ENCODE peak calls at places on chromosomes 4 and X, in ten cellular contexts. One of them, this sample, is unnamed. For H3K4me1, the result is how much of the 10 kb centered on the place peaks cover.

GRCh38 chr4:36737691-36738090 is 456.3 kb downstream of the DTHD1 start:
- DNase-seq in body of pancreas: no peak
- DNase-seq in colonic mucosa: no peak
- DNase-seq in lower lobe of right lung: no peak
- DNase-seq in pancreas: no peak
- DNase-seq in fibroblast of lung: no peak
- DNase-seq in Panc1: no peak
- DNase-seq in breast epithelium: no peak
- DNase-seq in upper lobe of right lung: no peak
- DNase-seq in uterus: no peak
- DNase-seq in this sample: no peak

GRCh38 chr4:113503691-113504090 is 257.8 kb downstream of the CAMK2D start:
- DNase-seq in body of pancreas: no peak
- DNase-seq in colonic mucosa: no peak
- DNase-seq in lower lobe of right lung: no peak
- DNase-seq in pancreas: no peak
- DNase-seq in fibroblast of lung: no peak
- DNase-seq in Panc1: no peak
- DNase-seq in breast epithelium: no peak
- DNase-seq in upper lobe of right lung: no peak
- DNase-seq in uterus: no peak
- DNase-seq in this sample: no peak

GRCh38 chr4:140996757-140997156 is 136.5 kb downstream of the RNF150 start:
- DNase-seq in body of pancreas: no peak
- DNase-seq in colonic mucosa: no peak
- DNase-seq in lower lobe of right lung: no peak
- DNase-seq in pancreas: no peak
- DNase-seq in fibroblast of lung: peak
- DNase-seq in Panc1: no peak
- DNase-seq in breast epithelium: no peak
- DNase-seq in upper lobe of right lung: no peak
- DNase-seq in uterus: no peak
- DNase-seq in this sample: no peak

GRCh38 chrX:138945219-138945618 is 233.7 kb upstream of the FGF13 start:
- DNase-seq in body of pancreas: no peak
- DNase-seq in colonic mucosa: no peak
- DNase-seq in lower lobe of right lung: no peak
- DNase-seq in pancreas: no peak
- DNase-seq in fibroblast of lung: no peak
- DNase-seq in Panc1: no peak
- DNase-seq in breast epithelium: no peak
- DNase-seq in upper lobe of right lung: no peak
- DNase-seq in uterus: no peak
- DNase-seq in this sample: no peak

GRCh38 chr4:116357758-116358157 is 727.6 kb downstream of the TRAM1L1 start:
- DNase-seq in body of pancreas: peak
- DNase-seq in colonic mucosa: no peak
- DNase-seq in lower lobe of right lung: peak
- DNase-seq in pancreas: no peak
- DNase-seq in fibroblast of lung: no peak
- DNase-seq in Panc1: no peak
- DNase-seq in breast epithelium: no peak
- DNase-seq in upper lobe of right lung: no peak
- DNase-seq in uterus: no peak
- DNase-seq in this sample: no peak

GRCh38 chr4:11424000-11424399 is 4.7 kb downstream of the HS3ST1 start:
- DNase-seq in body of pancreas: no peak
- DNase-seq in colonic mucosa: no peak
- DNase-seq in lower lobe of right lung: no peak
- DNase-seq in pancreas: no peak
- DNase-seq in fibroblast of lung: peak
- DNase-seq in Panc1: no peak
- DNase-seq in breast epithelium: no peak
- DNase-seq in upper lobe of right lung: no peak
- DNase-seq in uterus: peak
- DNase-seq in this sample: peak

GRCh38 chr4:55920571-55920970 is 28.2 kb upstream of the CEP135 start:
- DNase-seq in body of pancreas: no peak
- DNase-seq in colonic mucosa: no peak
- DNase-seq in lower lobe of right lung: no peak
- DNase-seq in pancreas: no peak
- DNase-seq in fibroblast of lung: no peak
- DNase-seq in Panc1: no peak
- DNase-seq in breast epithelium: no peak
- DNase-seq in upper lobe of right lung: no peak
- DNase-seq in uterus: no peak
- DNase-seq in this sample: no peak

GRCh38 chr4:168759959-168760527 is 250.0 kb downstream of the CBR4 start:
- DNase-seq in body of pancreas: no peak
- DNase-seq in colonic mucosa: no peak
- DNase-seq in lower lobe of right lung: peak
- DNase-seq in pancreas: no peak
- DNase-seq in fibroblast of lung: no peak
- DNase-seq in Panc1: no peak
- DNase-seq in breast epithelium: no peak
- DNase-seq in upper lobe of right lung: peak
- DNase-seq in uterus: no peak
- DNase-seq in this sample: no peak

GRCh38 chr4:73187325-73187724 is 71.3 kb downstream of the ANKRD17 start:
- DNase-seq in body of pancreas: no peak
- DNase-seq in colonic mucosa: no peak
- DNase-seq in lower lobe of right lung: no peak
- DNase-seq in pancreas: no peak
- DNase-seq in fibroblast of lung: peak
- DNase-seq in Panc1: no peak
- DNase-seq in breast epithelium: no peak
- DNase-seq in upper lobe of right lung: no peak
- DNase-seq in uterus: no peak
- DNase-seq in this sample: no peak

GRCh38 chr4:828641-829271 is 2.8 kb upstream of the CPLX1 start:
- DNase-seq in body of pancreas: peak
- DNase-seq in colonic mucosa: no peak
- DNase-seq in lower lobe of right lung: peak
- DNase-seq in pancreas: peak
- DNase-seq in fibroblast of lung: no peak
- DNase-seq in Panc1: no peak
- DNase-seq in breast epithelium: no peak
- DNase-seq in upper lobe of right lung: peak
- DNase-seq in uterus: no peak
- DNase-seq in this sample: peak

GRCh38 chr4:144674711-144675110 is 28.8 kb downstream of the HHIP start:
- DNase-seq in body of pancreas: no peak
- DNase-seq in colonic mucosa: no peak
- DNase-seq in lower lobe of right lung: no peak
- DNase-seq in pancreas: no peak
- DNase-seq in fibroblast of lung: no peak
- DNase-seq in Panc1: no peak
- DNase-seq in breast epithelium: no peak
- DNase-seq in upper lobe of right lung: no peak
- DNase-seq in uterus: no peak
- DNase-seq in this sample: no peak

GRCh38 chr4:2695661-2696060 is 60.5 kb downstream of the TNIP2 start:
- DNase-seq in body of pancreas: no peak
- DNase-seq in colonic mucosa: no peak
- DNase-seq in lower lobe of right lung: no peak
- DNase-seq in pancreas: no peak
- DNase-seq in fibroblast of lung: no peak
- DNase-seq in Panc1: no peak
- DNase-seq in breast epithelium: no peak
- DNase-seq in upper lobe of right lung: no peak
- DNase-seq in uterus: no peak
- DNase-seq in this sample: no peak

GRCh38 chr4:5968246-5968645 is 50.0 kb downstream of the C4orf50 start:
- DNase-seq in body of pancreas: no peak
- DNase-seq in colonic mucosa: no peak
- DNase-seq in lower lobe of right lung: no peak
- DNase-seq in pancreas: no peak
- DNase-seq in fibroblast of lung: no peak
- DNase-seq in Panc1: no peak
- DNase-seq in breast epithelium: peak
- DNase-seq in upper lobe of right lung: peak
- DNase-seq in uterus: no peak
- DNase-seq in this sample: no peak

GRCh38 chr4:5970381-5971076 is 47.7 kb downstream of the C4orf50 start:
- DNase-seq in body of pancreas: no peak
- DNase-seq in colonic mucosa: no peak
- DNase-seq in lower lobe of right lung: no peak
- DNase-seq in pancreas: no peak
- DNase-seq in fibroblast of lung: no peak
- DNase-seq in Panc1: no peak
- DNase-seq in breast epithelium: peak
- DNase-seq in upper lobe of right lung: peak
- DNase-seq in uterus: no peak
- DNase-seq in this sample: no peak

GRCh38 chr4:5969336-5969735 is 48.9 kb downstream of the C4orf50 start:
- DNase-seq in body of pancreas: no peak
- DNase-seq in colonic mucosa: no peak
- DNase-seq in lower lobe of right lung: no peak
- DNase-seq in pancreas: no peak
- DNase-seq in fibroblast of lung: no peak
- DNase-seq in Panc1: no peak
- DNase-seq in breast epithelium: peak
- DNase-seq in upper lobe of right lung: peak
- DNase-seq in uterus: no peak
- DNase-seq in this sample: no peak

GRCh38 chr4:5971077-5971447 is 47.2 kb downstream of the C4orf50 start:
- DNase-seq in body of pancreas: no peak
- DNase-seq in colonic mucosa: no peak
- DNase-seq in lower lobe of right lung: no peak
- DNase-seq in pancreas: no peak
- DNase-seq in fibroblast of lung: no peak
- DNase-seq in Panc1: no peak
- DNase-seq in breast epithelium: peak
- DNase-seq in upper lobe of right lung: peak
- DNase-seq in uterus: no peak
- DNase-seq in this sample: no peak

DNA sequence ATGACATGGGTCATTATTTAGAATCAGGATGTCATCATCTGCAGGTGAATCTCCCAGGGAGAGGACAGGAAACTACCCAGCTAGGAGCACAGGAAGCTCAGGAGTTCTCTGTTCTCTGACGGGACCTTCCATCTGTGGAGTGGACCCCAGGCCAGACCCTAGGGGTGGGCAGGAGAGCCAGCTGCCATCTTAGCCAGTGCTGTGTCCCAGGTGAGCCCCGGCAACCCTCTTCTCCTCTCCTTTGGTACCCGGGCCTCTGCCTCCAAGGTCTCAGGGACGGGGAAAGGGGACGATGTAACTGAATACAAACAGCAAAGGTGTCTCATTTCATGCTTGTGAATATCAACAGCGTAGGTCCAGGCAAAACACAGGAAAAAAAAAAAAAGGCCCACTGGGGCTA is 48.5 kb downstream of the C4orf50 start:
- DNase-seq in body of pancreas: no peak
- DNase-seq in colonic mucosa: no peak
- DNase-seq in lower lobe of right lung: no peak
- DNase-seq in pancreas: no peak
- DNase-seq in fibroblast of lung: no peak
- DNase-seq in Panc1: no peak
- DNase-seq in breast epithelium: peak
- DNase-seq in upper lobe of right lung: peak
- DNase-seq in uterus: no peak
- DNase-seq in this sample: no peak
- H3K27ac ChIP-seq in body of pancreas: no peak
- H3K27ac ChIP-seq in colonic mucosa: no peak
- H3K27ac ChIP-seq in lower lobe of right lung: no peak
- H3K27ac ChIP-seq in pancreas: no peak
- H3K27ac ChIP-seq in fibroblast of lung: no peak
- H3K27ac ChIP-seq in Panc1: no peak
- H3K27ac ChIP-seq in breast epithelium: no peak
- H3K27ac ChIP-seq in upper lobe of right lung: no peak
- H3K27ac ChIP-seq in uterus: no peak
- H3K27ac ChIP-seq in this sample: no peak

DNA sequence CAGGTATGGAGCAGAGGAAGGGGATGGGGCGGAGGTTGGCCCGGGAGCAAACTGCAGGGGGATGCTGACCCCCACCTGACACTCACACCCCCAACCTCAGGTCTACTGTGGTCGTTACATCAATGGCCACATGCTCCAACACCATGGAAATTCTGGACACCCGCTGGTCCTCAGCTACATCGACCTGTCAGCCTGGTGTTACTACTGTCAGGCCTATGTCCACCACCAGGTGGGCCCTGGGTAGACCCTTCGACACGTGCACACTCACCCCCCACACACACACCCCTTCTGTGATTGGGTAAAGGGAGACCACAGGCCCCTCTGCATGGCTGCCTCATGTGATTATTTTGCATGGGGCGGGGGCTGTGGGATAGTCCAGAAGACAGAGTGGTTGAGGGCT is 2.2 kb upstream of the ERAS start:
- DNase-seq in body of pancreas: no peak
- DNase-seq in colonic mucosa: no peak
- DNase-seq in lower lobe of right lung: no peak
- DNase-seq in pancreas: peak
- DNase-seq in fibroblast of lung: no peak
- DNase-seq in Panc1: no peak
- DNase-seq in breast epithelium: no peak
- DNase-seq in upper lobe of right lung: no peak
- DNase-seq in uterus: no peak
- DNase-seq in this sample: no peak
- H3K4me1 ChIP-seq in body of pancreas: under half
- H3K4me1 ChIP-seq in colonic mucosa: under half
- H3K4me1 ChIP-seq in lower lobe of right lung: under half
- H3K4me1 ChIP-seq in pancreas: under half
- H3K4me1 ChIP-seq in fibroblast of lung: under half
- H3K4me1 ChIP-seq in Panc1: under half
- H3K4me1 ChIP-seq in breast epithelium: under half
- H3K4me1 ChIP-seq in upper lobe of right lung: under half
- H3K4me1 ChIP-seq in uterus: under half
- H3K4me1 ChIP-seq in this sample: under half

DNA sequence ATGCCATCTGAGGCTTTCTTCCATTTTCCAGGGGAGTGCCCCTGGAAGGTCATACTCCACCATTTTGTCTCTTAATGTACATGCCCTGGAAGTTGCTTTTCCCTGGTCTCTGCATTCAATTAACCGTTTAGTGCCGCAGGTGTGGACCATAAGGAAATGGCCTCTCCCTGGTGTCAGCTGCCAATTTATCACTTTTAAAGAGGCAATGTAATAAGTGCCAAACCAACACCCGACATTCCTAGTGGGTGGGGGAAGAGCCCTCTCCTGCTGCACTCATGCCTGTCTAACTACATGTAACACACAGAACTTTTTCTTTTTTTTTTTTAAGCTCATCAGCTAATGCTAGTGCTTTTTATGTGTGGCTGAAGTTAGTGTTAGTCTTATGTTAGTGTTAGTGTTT is 7.1 kb upstream of the BST1 start:
- DNase-seq in body of pancreas: no peak
- DNase-seq in colonic mucosa: peak
- DNase-seq in lower lobe of right lung: no peak
- DNase-seq in pancreas: no peak
- DNase-seq in fibroblast of lung: no peak
- DNase-seq in Panc1: no peak
- DNase-seq in breast epithelium: no peak
- DNase-seq in upper lobe of right lung: no peak
- DNase-seq in uterus: no peak
- DNase-seq in this sample: no peak
- H3K27ac ChIP-seq in body of pancreas: no peak
- H3K27ac ChIP-seq in colonic mucosa: no peak
- H3K27ac ChIP-seq in lower lobe of right lung: no peak
- H3K27ac ChIP-seq in pancreas: no peak
- H3K27ac ChIP-seq in fibroblast of lung: peak
- H3K27ac ChIP-seq in Panc1: no peak
- H3K27ac ChIP-seq in breast epithelium: no peak
- H3K27ac ChIP-seq in upper lobe of right lung: no peak
- H3K27ac ChIP-seq in uterus: no peak
- H3K27ac ChIP-seq in this sample: no peak

GRCh38 chr4:153241970-153242847 is 38.0 kb downstream of the TRIM2 start:
- DNase-seq in body of pancreas: no peak
- DNase-seq in colonic mucosa: peak
- DNase-seq in lower lobe of right lung: no peak
- DNase-seq in pancreas: no peak
- DNase-seq in fibroblast of lung: peak
- DNase-seq in Panc1: no peak
- DNase-seq in breast epithelium: no peak
- DNase-seq in upper lobe of right lung: no peak
- DNase-seq in uterus: no peak
- DNase-seq in this sample: no peak
- H3K4me1 ChIP-seq in body of pancreas: under half
- H3K4me1 ChIP-seq in colonic mucosa: under half
- H3K4me1 ChIP-seq in lower lobe of right lung: under half
- H3K4me1 ChIP-seq in pancreas: under half
- H3K4me1 ChIP-seq in fibroblast of lung: under half
- H3K4me1 ChIP-seq in Panc1: under half
- H3K4me1 ChIP-seq in breast epithelium: under half
- H3K4me1 ChIP-seq in upper lobe of right lung: under half
- H3K4me1 ChIP-seq in uterus: under half
- H3K4me1 ChIP-seq in this sample: under half